ENCODE peak calls at places on chromosome 19, in four cellular contexts. V is GM19239; Z is stimulated activated CD8-positive, alpha-beta memory T cell treated with anti-CD3 and anti-CD28 coated beads, Interleukin-15, amount 100 ng/mL, for 4 hours; L is adrenal gland. M is an unnamed sample.

GRCh38 chr19:38793186-38793585 is 4.2 kb downstream of the LGALS7B start:
- DNase-seq in Z (no peak), L (no peak), V (no peak), M (no peak)

GRCh38 chr19:55346725-55347441 is 7.2 kb downstream of the KMT5C start:
- DNase-seq in Z (no peak), L (no peak), V (no peak), M (no peak)

GRCh38 chr19:45496349-45496953 is 396 bp downstream of the RTN2 start:
- DNase-seq in Z (no peak), L (peak; percentile 59), V (no peak), M (peak; percentile 86)

GRCh38 chr19:10718205-10719196 is 622 bp downstream of the DNM2 start:
- DNase-seq in V (no peak), L (peak; percentile 53), Z (no peak), M (peak; percentile 43)

GRCh38 chr19:45578861-45579260 is 5.7 kb downstream of the OPA3 start:
- DNase-seq in Z (no peak), L (no peak), V (no peak), M (no peak)

GRCh38 chr19:38266070-38266469 is 1.7 kb downstream of the SPINT2 start:
- DNase-seq in L (no peak), V (no peak), Z (no peak), M (no peak)

GRCh38 chr19:54162241-54162805 is 2.8 kb upstream of the LENG1 start:
- DNase-seq in L (peak; percentile 87), V (no peak), Z (peak; percentile 64), M (peak; percentile 90)

GRCh38 chr19:29508181-29508580 is 17.6 kb upstream of the VSTM2B start:
- DNase-seq in L (no peak), V (no peak), Z (no peak), M (no peak)

GRCh38 chr19:17777840-17778620 is 16.9 kb upstream of the B3GNT3 start:
- DNase-seq in L (peak; percentile 41), Z (no peak), V (no peak), M (peak; percentile 97)

GRCh38 chr19:1250374-1251232 is 2.2 kb downstream of the MIDN start:
- DNase-seq in V (no peak), Z (no peak), L (peak; percentile 74), M (peak; percentile 81)

GRCh38 chr19:18417250-18418033 is 1.8 kb upstream of the SSBP4 start:
- DNase-seq in Z (no peak), L (peak; percentile 72), V (no peak), M (peak; percentile 89)

GRCh38 chr19:12796146-12797071 is 5.1 kb downstream of the JUNB start:
- DNase-seq in Z (peak; percentile 50), V (no peak), L (peak; percentile 77), M (peak; percentile 96)

GRCh38 chr19:42512130-42512636 is 16.1 kb downstream of the CEACAM1 start:
- DNase-seq in L (no peak), V (no peak), Z (no peak), M (no peak)

GRCh38 chr19:4208385-4209094 is 20.8 kb upstream of the EBI3 start:
- DNase-seq in L (no peak), V (no peak), Z (no peak), M (peak; percentile 78)

GRCh38 chr19:11092181-11092538 is 2.9 kb downstream of the LDLR start:
- DNase-seq in Z (peak; percentile 17), V (no peak), L (no peak), M (no peak)

GRCh38 chr19:17332677-17333581 is 1.7 kb downstream of the ANO8 start:
- DNase-seq in V (no peak), L (no peak), Z (no peak), M (peak; percentile 94)

GRCh38 chr19:46984077-46985010 is 35.3 kb upstream of the NPAS1 start:
- DNase-seq in V (no peak), L (peak; percentile 67), Z (no peak), M (no peak)

GRCh38 chr19:36837902-36838783 is at the start of gene ZNF790:
- DNase-seq in L (peak; percentile 89), V (peak; percentile 67), Z (peak; percentile 74), M (peak; percentile 97)

GRCh38 chr19:10724573-10725071 is 6.7 kb downstream of the DNM2 start:
- DNase-seq in L (no peak), Z (no peak), V (no peak), M (no peak)

GRCh38 chr19:50325310-50326100 is 3.7 kb downstream of the KCNC3 start:
- DNase-seq in L (peak; percentile 72), V (peak; percentile 93), Z (peak; percentile 31), M (peak; percentile 99)

GRCh38 chr19:15454371-15454800 is 4.6 kb upstream of the WIZ start:
- DNase-seq in L (no peak), V (no peak), Z (no peak), M (no peak)

GRCh38 chr19:29329460-29330134 is 116.6 kb upstream of the UQCRFS1 start:
- DNase-seq in L (peak; percentile 21), V (no peak), Z (no peak), M (peak; percentile 70)

GRCh38 chr19:38023245-38023644 is 116.2 kb downstream of the SIPA1L3 start:
- DNase-seq in Z (no peak), L (no peak), V (no peak), M (no peak)

GRCh38 chr19:18999016-18999758 is 34.1 kb downstream of the SUGP2 start:
- DNase-seq in V (no peak), L (no peak), Z (no peak), M (no peak)

GRCh38 chr19:34502582-34503545 is 21.3 kb downstream of the WTIP start:
- DNase-seq in L (no peak), Z (no peak), V (no peak), M (no peak)

GRCh38 chr19:54299515-54299914 is 13.5 kb downstream of the LILRA5 start:
- DNase-seq in L (no peak), Z (no peak), V (no peak), M (no peak)

M was measured in GM23338.